ENCODE peak calls at places on chromosomes 2 and 18, in four cellular contexts. O is uterus, J is H9, U is ovary. L is an unnamed sample.

GRCh38 chr2:191539068-191539467 is 138.9 kb upstream of the NABP1 start:
- DNase-seq in O (no peak), U (no peak), J (no peak), L (peak; percentile 43)

GRCh38 chr2:128488429-128488828 is 169.8 kb upstream of the HS6ST1 start:
- DNase-seq in O (no peak), U (no peak), J (no peak), L (no peak)

GRCh38 chr18:75054611-75055010 is 154.3 kb downstream of the PTGR3 start:
- DNase-seq in J (no peak), U (no peak), O (no peak), L (no peak)

GRCh38 chr2:12005886-12006681 is 259.7 kb downstream of the LPIN1 start:
- DNase-seq in J (no peak), O (no peak), U (peak; percentile 39), L (no peak)

GRCh38 chr18:64044616-64045015 is 74.7 kb downstream of the SERPINB8 start:
- DNase-seq in O (no peak), U (no peak), J (no peak), L (no peak)

GRCh38 chr2:229598227-229598626 is 116.1 kb downstream of the DNER start:
- DNase-seq in J (no peak), U (no peak), O (no peak), L (no peak)

GRCh38 chr2:113705982-113706523 is 50.4 kb downstream of the SLC35F5 start:
- DNase-seq in U (peak; percentile 71), J (no peak), O (no peak), L (no peak)

GRCh38 chr2:36626071-36626470 is 28.1 kb upstream of the FEZ2 start:
- DNase-seq in O (no peak), J (no peak), U (no peak), L (no peak)

GRCh38 chr18:50697509-50697908 is 122.3 kb downstream of the MRO start:
- DNase-seq in O (no peak), J (no peak), U (no peak), L (no peak)

GRCh38 chr2:57943271-57943670 is 103.3 kb upstream of the VRK2 start:
- DNase-seq in J (no peak), U (no peak), O (no peak), L (no peak)

GRCh38 chr2:68000170-68000825 is 62.5 kb downstream of the C1D start:
- DNase-seq in U (no peak), O (no peak), J (no peak), L (no peak)

GRCh38 chr18:25734336-25734735 is 356.1 kb downstream of the SS18 start:
- DNase-seq in O (no peak), J (no peak), U (no peak), L (no peak)

GRCh38 chr2:127810156-127810636 is 775 bp downstream of the WDR33 start:
- DNase-seq in J (no peak), O (no peak), U (no peak), L (peak; percentile 25)

GRCh38 chr2:135845257-135845656 is 8.3 kb upstream of the LCT start:
- DNase-seq in J (no peak), O (no peak), U (no peak), L (no peak)

GRCh38 chr2:241029599-241030332 is 31.3 kb downstream of the SNED1 start:
- DNase-seq in O (no peak), J (no peak), U (peak; percentile 34), L (no peak)

GRCh38 chr2:112714836-112715631 is 5.8 kb upstream of the NT5DC4 start:
- DNase-seq in J (no peak), O (no peak), U (no peak), L (no peak)

GRCh38 chr2:15874854-15875776 is 65.2 kb upstream of the MYCN start:
- DNase-seq in J (no peak), U (no peak), O (no peak), L (no peak)

GRCh38 chr2:111167238-111168162 is 46.8 kb downstream of the BCL2L11 start:
- DNase-seq in J (peak; percentile 17), U (no peak), O (no peak), L (no peak)

GRCh38 chr2:67445652-67446268 is 48.6 kb downstream of the ETAA1 start:
- DNase-seq in J (no peak), U (no peak), O (no peak), L (no peak)

GRCh38 chr2:190408538-190409271 is 550 bp downstream of the MFSD6 start:
- DNase-seq in U (peak; percentile 68), J (peak; percentile 38), O (peak; percentile 31), L (peak; percentile 48)

GRCh38 chr2:235740821-235741220 is 247.0 kb downstream of the AGAP1 start:
- DNase-seq in O (no peak), J (peak; percentile 70), U (no peak), L (no peak)

GRCh38 chr2:78023356-78023755 is 501.2 kb upstream of the LRRTM4 start:
- DNase-seq in U (no peak), J (peak; percentile 53), O (no peak), L (no peak)

GRCh38 chr2:260507-261161 is 3.2 kb downstream of the SH3YL1 start:
- DNase-seq in U (no peak), O (no peak), J (no peak), L (no peak)

GRCh38 chr2:7060602-7061435 is 143.6 kb downstream of the RNF144A start:
- DNase-seq in U (no peak), J (no peak), O (peak; percentile 83), L (no peak)

GRCh38 chr2:213818436-213818835 is 534.2 kb downstream of the SPAG16 start:
- DNase-seq in O (no peak), U (no peak), J (no peak), L (no peak)

GRCh38 chr2:71571945-71572344 is 118.6 kb downstream of the DYSF start:
- DNase-seq in J (no peak), O (no peak), U (no peak), L (no peak)

GRCh38 chr2:43228782-43229659 is 2.6 kb upstream of the ZFP36L2 start:
- DNase-seq in J (no peak), O (no peak), U (no peak), L (no peak)

GRCh38 chr18:50875966-50876536 is 2.9 kb upstream of the ME2 start:
- DNase-seq in O (no peak), U (no peak), J (no peak), L (no peak)

GRCh38 chr18:35389095-35389618 is 12.0 kb upstream of the ZNF396 start:
- DNase-seq in U (no peak), O (no peak), J (no peak), L (no peak)

GRCh38 chr18:50454379-50455005 is 79.6 kb downstream of the SKA1 start:
- DNase-seq in J (peak; percentile 58), U (no peak), O (no peak), L (no peak)

GRCh38 chr18:3525870-3526420 is 76.0 kb downstream of the TGIF1 start:
- DNase-seq in O (no peak), U (no peak), J (no peak), L (no peak)

GRCh38 chr2:119694994-119695521 is 16.1 kb downstream of the TMEM177 start:
- DNase-seq in J (no peak), U (peak; percentile 53), O (no peak), L (no peak)

GRCh38 chr18:27206411-27206810 is 21.3 kb upstream of the CHST9 start:
- DNase-seq in O (no peak), J (no peak), U (no peak), L (no peak)

GRCh38 chr18:28175930-28176673 is 828 bp downstream of the CDH2 start:
- DNase-seq in O (no peak), J (peak; percentile 43), U (peak; percentile 36), L (peak; percentile 62)

GRCh38 chr18:61545281-61546245 is 212.3 kb downstream of the CDH20 start:
- DNase-seq in J (no peak), O (no peak), U (peak; percentile 44), L (no peak)

GRCh38 chr2:109049022-109049421 is 60.0 kb upstream of the EDAR start:
- DNase-seq in J (no peak), O (no peak), U (no peak), L (no peak)

GRCh38 chr18:78771496-78772368 is 207.9 kb upstream of the SALL3 start:
- DNase-seq in O (no peak), U (no peak), J (no peak), L (no peak)
- TF ChIP-seq CTCF in O (no peak), U (no peak), J (no peak), L (no peak)

GRCh38 chr2:61762292-61762691 is 91.6 kb downstream of the FAM161A start:
- DNase-seq in U (no peak), J (no peak), O (no peak), L (no peak)

GRCh38 chr2:61758991-61759390 is 94.9 kb downstream of the FAM161A start:
- DNase-seq in J (no peak), O (no peak), U (no peak), L (no peak)

GRCh38 chr2:61764035-61764800 is 89.6 kb downstream of the FAM161A start:
- DNase-seq in U (peak; percentile 98), J (peak; percentile 98), O (peak; percentile 97), L (peak; percentile 90)

GRCh38 chr2:61759718-61760117 is 94.1 kb downstream of the FAM161A start:
- DNase-seq in O (no peak), U (no peak), J (no peak), L (no peak)

GRCh38 chr2:61763605-61764034 is 90.2 kb downstream of the FAM161A start:
- DNase-seq in J (no peak), O (peak; percentile 81), U (peak; percentile 87), L (peak; percentile 71)
- TF ChIP-seq CTCF in J (peak; percentile 18), O (no peak), U (no peak), L (no peak)

GRCh38 chr2:10009811-10010781 is 33.3 kb upstream of the KLF11 start:
- DNase-seq in U (peak; percentile 93), O (peak; percentile 73), J (no peak), L (no peak)
- TF ChIP-seq CTCF in U (no peak), O (no peak), J (no peak), L (no peak)

GRCh38 chr2:174066871-174067270 is 101.7 kb upstream of the SP3 start:
- DNase-seq in J (no peak), O (no peak), U (no peak), L (no peak)

GRCh38 chr2:174062934-174063333 is 97.8 kb upstream of the SP3 start:
- DNase-seq in O (no peak), U (no peak), J (no peak), L (no peak)

GRCh38 chr2:174059875-174060226 is 94.7 kb upstream of the SP3 start:
- DNase-seq in O (no peak), U (no peak), J (no peak), L (no peak)

GRCh38 chr2:174067815-174068214 is 102.6 kb upstream of the SP3 start:
- DNase-seq in U (no peak), O (no peak), J (no peak), L (no peak)

GRCh38 chr2:174063492-174064092 is 98.4 kb upstream of the SP3 start:
- DNase-seq in O (no peak), U (no peak), J (no peak), L (no peak)
- TF ChIP-seq CTCF in O (no peak), U (no peak), J (no peak), L (no peak)

GRCh38 chr2:18455256-18455862 is 105.1 kb downstream of the RDH14 start:
- DNase-seq in O (no peak), J (peak; percentile 49), U (no peak), L (peak; percentile 10)
- TF ChIP-seq CTCF in O (peak; percentile 6), J (peak; percentile 61), U (no peak), L (peak; percentile 37)

DNA sequence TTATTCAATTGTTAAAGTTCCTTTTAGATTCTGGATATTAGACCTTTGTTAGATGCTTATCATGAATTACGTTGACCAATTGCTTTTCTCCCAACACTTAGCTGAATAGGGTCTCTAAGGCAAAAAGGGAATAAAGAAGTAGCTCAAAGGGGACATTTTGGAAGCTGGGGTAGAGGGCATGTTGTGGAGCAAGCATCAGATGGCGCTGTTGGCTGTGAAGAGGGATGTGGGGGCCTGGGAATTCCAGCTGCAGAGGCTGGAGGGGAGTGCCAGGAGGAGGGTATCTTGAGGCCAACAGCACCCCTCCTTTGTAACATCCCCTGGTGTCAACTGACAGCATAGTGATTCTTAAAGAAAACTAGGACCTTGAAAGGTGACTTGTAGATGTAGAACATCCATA is 198.2 kb downstream of the ADCYAP1 start:
- DNase-seq in U (no peak), O (no peak), J (no peak), L (no peak)
- TF ChIP-seq CTCF in U (no peak), O (no peak), J (peak; percentile 46), L (no peak)